ENCODE peak calls at places on chromosome 13, in four cellular contexts. X, A, G and Y are unnamed samples. For H3K36me3, the result is how much of the 10 kb centered on the place peaks cover.

GRCh38 chr13:48199404-48199991 is 33.5 kb upstream of the ITM2B start:
- DNase-seq in X (no peak), A (no peak), G (no peak), Y (no peak)

GRCh38 chr13:27770809-27771208 is 21.5 kb upstream of the GSX1 start:
- DNase-seq in X (no peak), A (no peak), G (no peak), Y (no peak)

GRCh38 chr13:97076898-97077297 is 82.6 kb upstream of the OXGR1 start:
- DNase-seq in X (no peak), A (no peak), G (no peak), Y (no peak)

GRCh38 chr13:71906438-71906837 is 39.4 kb upstream of the DACH1 start:
- DNase-seq in X (no peak), A (no peak), G (no peak), Y (no peak)

GRCh38 chr13:99969934-99970760 is 1.4 kb downstream of the ZIC5 start:
- DNase-seq in X (peak), A (no peak), G (no peak), Y (no peak)

GRCh38 chr13:48741377-48741776 is 87.6 kb downstream of the CYSLTR2 start:
- DNase-seq in X (peak), A (no peak), G (no peak), Y (no peak)

GRCh38 chr13:45564108-45564507 is 51.4 kb downstream of the ERICH6B start:
- DNase-seq in X (peak), A (no peak), G (no peak), Y (no peak)

GRCh38 chr13:100394005-100394695 is 194.4 kb downstream of the GGACT start:
- DNase-seq in X (peak), A (no peak), G (no peak), Y (no peak)

GRCh38 chr13:94267581-94267980 is 211.9 kb downstream of the DCT start:
- DNase-seq in X (no peak), A (no peak), G (no peak), Y (no peak)

GRCh38 chr13:74870865-74871264 is 611.1 kb downstream of the TBC1D4 start:
- DNase-seq in X (peak), A (no peak), G (no peak), Y (no peak)

GRCh38 chr13:36293497-36293896 is 4.1 kb downstream of the CCDC169 start:
- DNase-seq in X (no peak), A (no peak), G (no peak), Y (no peak)

GRCh38 chr13:43751624-43752023 is 35.1 kb downstream of the ENOX1 start:
- DNase-seq in X (no peak), A (no peak), G (no peak), Y (no peak)

GRCh38 chr13:35485451-35485850 is 9.0 kb upstream of the MAB21L1 start:
- DNase-seq in X (no peak), A (no peak), G (no peak), Y (no peak)

GRCh38 chr13:109146912-109147624 is 517.7 kb downstream of the MYO16 start:
- DNase-seq in X (peak), A (no peak), G (no peak), Y (no peak)

GRCh38 chr13:93963266-93964131 is 516.0 kb downstream of the DCT start:
- DNase-seq in X (peak), A (no peak), G (no peak), Y (no peak)

GRCh38 chr13:94711561-94712286 is 621 bp downstream of the SOX21 start:
- DNase-seq in X (peak), A (no peak), G (no peak), Y (no peak)

GRCh38 chr13:33606692-33607091 is 211.3 kb upstream of the RFC3 start:
- DNase-seq in X (no peak), A (no peak), G (no peak), Y (no peak)

GRCh38 chr13:48590141-48590863 is 57.4 kb upstream of the RCBTB2 start:
- DNase-seq in X (no peak), A (no peak), G (no peak), Y (no peak)

GRCh38 chr13:50126378-50127016 is 111.3 kb downstream of the KCNRG start:
- DNase-seq in X (peak), A (no peak), G (no peak), Y (no peak)

GRCh38 chr13:93108111-93108581 is 118.5 kb upstream of the GPC6 start:
- DNase-seq in X (peak), A (no peak), G (no peak), Y (no peak)

GRCh38 chr13:39297664-39298171 is 259.5 kb downstream of the NHLRC3 start:
- DNase-seq in X (peak), A (no peak), G (no peak), Y (no peak)

GRCh38 chr13:87680298-87680697 is 9.1 kb downstream of the SLITRK5 start:
- DNase-seq in X (no peak), A (no peak), G (no peak), Y (no peak)

GRCh38 chr13:43469791-43470190 is 317.0 kb downstream of the ENOX1 start:
- DNase-seq in X (peak), A (no peak), G (no peak), Y (no peak)

GRCh38 chr13:62212246-62212645 is 796.6 kb upstream of the PCDH20 start:
- DNase-seq in X (no peak), A (no peak), G (no peak), Y (peak)

GRCh38 chr13:27177852-27178251 is 6.2 kb upstream of the USP12 start:
- DNase-seq in X (no peak), A (no peak), G (no peak), Y (no peak)

GRCh38 chr13:39876258-39876657 is 220.8 kb downstream of the COG6 start:
- DNase-seq in X (peak), A (no peak), G (no peak), Y (no peak)

GRCh38 chr13:19860884-19861655 is 2.4 kb downstream of the ZMYM5 start:
- DNase-seq in X (peak), A (no peak), G (no peak), Y (no peak)
- H3K27ac ChIP-seq in X (peak), A (peak), G (peak), Y (peak)

GRCh38 chr13:41012536-41012935 is 6.6 kb downstream of the ELF1 start:
- DNase-seq in X (no peak), A (no peak), G (no peak), Y (no peak)
- H3K36me3 ChIP-seq in X (under half), A (under half), G (under half), Y (under half)

GRCh38 chr13:30738526-30738925 is 3.2 kb downstream of the ALOX5AP start:
- DNase-seq in X (no peak), A (no peak), G (no peak), Y (no peak)

GRCh38 chr13:30736921-30737320 is 1.6 kb downstream of the ALOX5AP start:
- DNase-seq in X (no peak), A (no peak), G (no peak), Y (no peak)

GRCh38 chr13:30739646-30740642 is 4.6 kb downstream of the ALOX5AP start:
- DNase-seq in X (peak), A (no peak), G (peak), Y (no peak)

GRCh38 chr13:30737511-30738342 is 2.4 kb downstream of the ALOX5AP start:
- DNase-seq in X (no peak), A (no peak), G (no peak), Y (no peak)

GRCh38 chr13:30738946-30739528 is 3.7 kb downstream of the ALOX5AP start:
- DNase-seq in X (no peak), A (no peak), G (no peak), Y (no peak)
- H3K27ac ChIP-seq in X (no peak), A (no peak), G (no peak), Y (peak)

GRCh38 chr13:23567792-23568480 is 2.3 kb upstream of the TNFRSF19 start:
- DNase-seq in X (peak), A (no peak), G (no peak), Y (no peak)

GRCh38 chr13:23560571-23561089 is 9.6 kb upstream of the TNFRSF19 start:
- DNase-seq in X (no peak), A (no peak), G (no peak), Y (no peak)

GRCh38 chr13:23558675-23559536 is 11.3 kb upstream of the TNFRSF19 start:
- DNase-seq in X (peak), A (peak), G (peak), Y (no peak)

GRCh38 chr13:23561261-23561660 is 9.0 kb upstream of the TNFRSF19 start:
- DNase-seq in X (no peak), A (no peak), G (no peak), Y (no peak)

DNA sequence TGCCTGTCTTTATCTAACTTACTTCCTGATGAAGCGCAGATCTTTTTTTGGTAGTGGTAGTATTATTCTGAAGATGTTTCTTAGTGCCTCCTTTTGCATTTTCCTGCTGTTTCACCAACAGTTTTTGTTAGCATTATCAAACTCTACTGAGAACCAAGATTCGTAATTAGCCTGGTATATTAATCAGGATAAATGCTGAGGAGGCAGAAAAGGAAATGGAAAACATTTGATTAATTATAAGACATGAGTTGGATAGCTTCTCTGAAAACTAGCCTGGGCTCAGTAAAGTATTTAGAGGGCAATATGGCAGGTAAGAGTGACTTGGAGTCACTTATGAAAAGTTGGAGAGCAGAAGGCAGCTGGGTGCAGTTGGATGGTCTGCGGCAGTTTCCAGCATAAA is 7.1 kb upstream of the TNFRSF19 start:
- DNase-seq in X (no peak), A (no peak), G (no peak), Y (no peak)
- H3K36me3 ChIP-seq in X (under half), A (under half), G (under half), Y (under half)

GRCh38 chr13:113184568-113185440 is 23.7 kb downstream of the PCID2 start:
- DNase-seq in X (no peak), A (no peak), G (no peak), Y (no peak)

GRCh38 chr13:113187905-113188595 is 20.4 kb downstream of the PCID2 start:
- DNase-seq in X (peak), A (no peak), G (no peak), Y (no peak)

GRCh38 chr13:113183450-113184129 is 24.9 kb downstream of the PCID2 start:
- DNase-seq in X (no peak), A (no peak), G (no peak), Y (no peak)

GRCh38 chr13:113186061-113186900 is 22.2 kb downstream of the PCID2 start:
- DNase-seq in X (peak), A (no peak), G (no peak), Y (no peak)

GRCh38 chr13:113187263-113187669 is 21.2 kb downstream of the PCID2 start:
- DNase-seq in X (peak), A (no peak), G (peak), Y (peak)
- H3K27ac ChIP-seq in X (peak), A (no peak), G (peak), Y (peak)

GRCh38 chr13:111241862-111242261 is 78.6 kb upstream of the TEX29 start:
- DNase-seq in X (no peak), A (no peak), G (no peak), Y (no peak)
- H3K36me3 ChIP-seq in X (under half), A (under half), G (half or more), Y (under half)